ENCODE peak calls at places on chromosomes 3 and 15, in eight cellular contexts. P is progenitor cell of endocrine pancreas, Q is stomach, I is GM13977, L is B cell, Z is neural crest cell, W is fibroblast of mammary gland, U is cardiac muscle cell. R is an unnamed sample.

GRCh38 chr3:27686642-27687041 is 35.5 kb downstream of the EOMES start:
- DNase-seq in W (peak), Q (no peak), P (no peak), Z (no peak), U (no peak), I (no peak), L (no peak), R (no peak)

GRCh38 chr3:159208080-159208479 is 406.2 kb downstream of the MFSD1 start:
- DNase-seq in L (no peak), W (no peak), U (no peak), Q (no peak), Z (no peak), P (no peak), I (no peak), R (no peak)

GRCh38 chr3:49780080-49780967 is 6.0 kb downstream of the IP6K1 start:
- DNase-seq in Z (no peak), U (no peak), P (no peak), L (no peak), W (no peak), Q (no peak), I (no peak), R (no peak)

GRCh38 chr15:90981681-90982080 is 12.7 kb downstream of the PRC1 start:
- DNase-seq in U (no peak), L (peak), Q (no peak), W (no peak), Z (no peak), P (no peak), I (no peak), R (no peak)

GRCh38 chr3:155995525-155996370 is 124.6 kb upstream of the KCNAB1 start:
- DNase-seq in U (peak), W (peak), P (no peak), Z (no peak), Q (no peak), L (no peak), I (peak), R (no peak)

GRCh38 chr15:45573961-45574629 is 13.1 kb upstream of the BLOC1S6 start:
- DNase-seq in U (peak), L (no peak), W (peak), I (no peak), Z (peak), Q (no peak), P (peak), R (peak)

GRCh38 chr3:55128201-55128870 is 200.5 kb upstream of the LRTM1 start:
- DNase-seq in L (no peak), Q (no peak), I (no peak), W (peak), P (no peak), U (no peak), Z (no peak), R (no peak)

GRCh38 chr3:115913069-115913686 is 289.9 kb downstream of the GAP43 start:
- DNase-seq in Z (no peak), L (no peak), W (peak), Q (no peak), U (no peak), I (no peak), P (no peak), R (no peak)

GRCh38 chr3:36833160-36833814 is 68.9 kb upstream of the DCLK3 start:
- DNase-seq in W (no peak), Q (no peak), I (no peak), L (no peak), Z (no peak), U (no peak), P (no peak), R (no peak)

GRCh38 chr3:164222200-164222599 is 856.1 kb downstream of the SI start:
- DNase-seq in P (no peak), Z (no peak), L (no peak), Q (no peak), U (no peak), W (no peak), I (no peak), R (no peak)

GRCh38 chr3:49703443-49703927 is 14.1 kb downstream of the RNF123 start:
- DNase-seq in W (peak), P (peak), Z (peak), L (peak), I (peak), U (peak), Q (peak), R (peak)

GRCh38 chr3:76463501-76463900 is 576.4 kb upstream of the ROBO2 start:
- DNase-seq in W (no peak), P (no peak), U (no peak), I (no peak), Q (no peak), Z (no peak), L (no peak), R (no peak)

GRCh38 chr3:149224736-149225594 is 3.3 kb upstream of the CP start:
- DNase-seq in Z (no peak), U (peak), W (peak), Q (no peak), L (no peak), I (peak), P (no peak), R (no peak)

GRCh38 chr3:170909129-170909903 is 879 bp upstream of the EIF5A2 start:
- DNase-seq in W (peak), P (no peak), Q (no peak), U (no peak), I (no peak), Z (no peak), L (no peak), R (no peak)

GRCh38 chr3:124860599-124860998 is 26.6 kb downstream of the ITGB5 start:
- DNase-seq in W (peak), L (no peak), U (no peak), Z (no peak), P (no peak), Q (peak), I (no peak), R (no peak)

GRCh38 chr15:20340931-20341661 is 200.5 kb downstream of the GOLGA6L6 start:
- DNase-seq in I (peak), L (peak), Q (peak), W (no peak), P (peak), U (peak), Z (peak), R (peak)

GRCh38 chr15:49645937-49646336 is 25.1 kb downstream of the DTWD1 start:
- DNase-seq in P (no peak), I (no peak), Z (no peak), Q (peak), L (no peak), U (no peak), W (peak), R (no peak)

GRCh38 chr3:63228677-63229076 is 49.4 kb upstream of the SYNPR start:
- DNase-seq in I (peak), U (peak), P (no peak), L (no peak), W (peak), Z (peak), Q (no peak), R (no peak)

GRCh38 chr3:26989042-26989441 is 366.5 kb downstream of the LRRC3B start:
- DNase-seq in Z (no peak), P (no peak), W (no peak), I (no peak), L (no peak), U (no peak), Q (no peak), R (no peak)

GRCh38 chr3:36842275-36842674 is 77.9 kb upstream of the DCLK3 start:
- DNase-seq in U (no peak), L (no peak), Z (no peak), W (no peak), P (no peak), Q (no peak), I (no peak), R (no peak)

GRCh38 chr3:142866841-142867631 is 21.8 kb downstream of the PCOLCE2 start:
- DNase-seq in I (no peak), L (no peak), Z (no peak), P (peak), W (no peak), U (no peak), Q (peak), R (peak)

GRCh38 chr3:65231544-65231943 is 543.7 kb upstream of the ADAMTS9 start:
- DNase-seq in Q (no peak), I (no peak), Z (no peak), W (no peak), L (no peak), U (no peak), P (no peak), R (no peak)

GRCh38 chr3:126180477-126181397 is at the start of gene ALDH1L1:
- DNase-seq in Z (peak), W (peak), U (peak), P (peak), L (no peak), I (no peak), Q (peak), R (peak)

GRCh38 chr3:136070334-136070733 is 104.8 kb downstream of the PPP2R3A start:
- DNase-seq in I (no peak), L (no peak), P (no peak), Q (no peak), W (peak), U (no peak), Z (no peak), R (no peak)

DNA sequence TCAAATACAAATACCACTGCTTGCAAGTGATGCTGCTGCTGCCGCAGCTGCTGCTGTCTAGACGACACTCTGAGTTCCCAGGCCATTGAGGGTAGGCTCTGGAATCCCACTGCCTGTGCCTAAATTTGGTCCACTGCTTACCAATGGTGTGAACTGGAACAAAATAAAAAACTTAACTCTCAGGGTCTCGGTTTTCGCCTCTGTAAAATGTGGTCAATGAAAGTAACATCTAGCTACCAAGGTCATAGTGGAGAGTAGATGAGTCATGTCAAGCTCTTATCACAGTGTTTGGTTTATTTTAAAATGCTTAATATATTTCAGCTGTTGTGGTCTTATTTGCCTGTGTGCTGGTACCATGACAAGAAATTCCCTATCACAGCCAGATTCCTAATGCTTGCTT is 299.3 kb downstream of the CLSTN2 start:
- DNase-seq in L (no peak), I (no peak), Z (no peak), W (no peak), Q (no peak), U (no peak), P (no peak), R (no peak)
- TF ChIP-seq CTCF in L (no peak), I (no peak), Z (no peak), W (no peak), Q (no peak), U (no peak), P (no peak), R (no peak)

GRCh38 chr3:120441776-120442175 is 9.0 kb downstream of the FSTL1 start:
- DNase-seq in Q (no peak), L (no peak), W (no peak), I (no peak), U (no peak), Z (no peak), P (no peak), R (no peak)

GRCh38 chr3:120440001-120440703 is 10.6 kb downstream of the FSTL1 start:
- DNase-seq in I (no peak), P (no peak), U (no peak), Z (no peak), Q (no peak), W (no peak), L (no peak), R (no peak)

GRCh38 chr3:120440762-120441161 is 10.0 kb downstream of the FSTL1 start:
- DNase-seq in Q (no peak), W (no peak), P (no peak), U (no peak), Z (no peak), L (no peak), I (no peak), R (no peak)

GRCh38 chr3:120445654-120446053 is 5.1 kb downstream of the FSTL1 start:
- DNase-seq in P (no peak), I (no peak), U (no peak), L (no peak), Q (no peak), Z (no peak), W (no peak), R (no peak)

GRCh38 chr3:120442975-120443517 is 7.7 kb downstream of the FSTL1 start:
- DNase-seq in U (peak), L (no peak), I (no peak), P (no peak), Z (no peak), W (no peak), Q (no peak), R (no peak)
- TF ChIP-seq CTCF in U (peak), L (no peak), I (no peak), P (peak), Z (peak), W (peak), Q (no peak), R (peak)

GRCh38 chr3:183564046-183564445 is 8.5 kb upstream of the KLHL6 start:
- DNase-seq in U (no peak), P (no peak), W (no peak), Q (no peak), I (no peak), Z (no peak), L (no peak), R (no peak)

GRCh38 chr3:183555541-183556081 is at the start of gene KLHL6:
- DNase-seq in W (no peak), Z (no peak), P (no peak), I (peak), U (no peak), Q (peak), L (peak), R (no peak)

GRCh38 chr3:183563686-183563941 is 8.1 kb upstream of the KLHL6 start:
- DNase-seq in U (no peak), P (no peak), Z (no peak), Q (no peak), W (no peak), L (no peak), I (no peak), R (no peak)

GRCh38 chr3:183560607-183561006 is 5.1 kb upstream of the KLHL6 start:
- DNase-seq in Z (no peak), P (no peak), I (peak), W (no peak), L (peak), U (no peak), Q (no peak), R (no peak)
- TF ChIP-seq CTCF in Z (peak), P (no peak), I (peak), W (no peak), L (peak), U (no peak), Q (no peak), R (no peak)

GRCh38 chr15:57746752-57747151 is 40.2 kb downstream of the POLR2M start:
- DNase-seq in P (no peak), Z (no peak), I (no peak), L (no peak), U (no peak), Q (no peak), W (no peak), R (no peak)

GRCh38 chr15:57741089-57741488 is 34.6 kb downstream of the POLR2M start:
- DNase-seq in I (no peak), P (no peak), U (no peak), L (no peak), Q (no peak), Z (no peak), W (no peak), R (no peak)

GRCh38 chr15:57747206-57747605 is 40.7 kb downstream of the POLR2M start:
- DNase-seq in W (peak), Z (no peak), P (no peak), Q (peak), U (no peak), L (no peak), I (no peak), R (no peak)

GRCh38 chr15:57740048-57740447 is 33.5 kb downstream of the POLR2M start:
- DNase-seq in Q (no peak), L (no peak), U (no peak), Z (no peak), I (no peak), P (no peak), W (no peak), R (no peak)

DNA sequence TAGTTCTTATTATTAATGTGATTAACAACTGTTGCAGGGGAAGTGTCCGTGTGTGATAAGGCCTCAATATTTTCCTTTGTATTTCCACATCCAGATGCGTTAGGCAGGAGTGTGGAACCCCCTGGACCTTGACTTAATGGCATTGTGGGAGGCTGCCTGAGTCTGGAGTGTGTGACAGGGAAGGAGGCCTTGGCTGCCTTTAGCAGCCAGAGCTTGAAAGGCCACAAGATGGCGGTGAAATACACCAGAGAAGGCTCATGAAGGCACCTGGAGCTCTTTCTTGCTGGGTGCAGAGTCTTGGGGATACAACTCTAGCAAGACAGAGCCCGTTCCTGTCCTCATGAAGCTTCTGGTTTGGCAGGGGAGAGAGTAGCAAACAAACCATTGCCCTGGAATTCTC is 36.9 kb downstream of the POLR2M start:
- DNase-seq in W (peak), U (peak), Z (no peak), Q (no peak), I (no peak), P (no peak), L (no peak), R (no peak)
- TF ChIP-seq CTCF in W (no peak), U (peak), Z (no peak), Q (no peak), I (peak), P (no peak), L (no peak), R (no peak)

GRCh38 chr15:26901036-26901435 is 34.2 kb downstream of the GABRA5 start:
- DNase-seq in W (no peak), L (no peak), I (no peak), U (no peak), Q (no peak), Z (no peak), P (no peak), R (no peak)
- TF ChIP-seq CTCF in W (no peak), L (no peak), I (no peak), U (no peak), Q (no peak), Z (no peak), P (no peak), R (no peak)

R was measured in glutamatergic neuron.